ENCODE peak calls at places on chromosomes 2 and 18, in five cellular contexts. P, X, K, H and Y are unnamed samples.

GRCh38 chr2:178397002-178397605 is 53.9 kb downstream of the PRKRA start:
- DNase-seq in P (no peak), X (peak), K (peak), H (no peak), Y (no peak)

GRCh38 chr2:5188636-5189035 is 503.5 kb upstream of the SOX11 start:
- DNase-seq in P (no peak), X (no peak), K (no peak), H (no peak), Y (no peak)

GRCh38 chr2:142876423-142876822 is 1.0 kb upstream of the KYNU start:
- DNase-seq in P (no peak), X (no peak), K (no peak), H (no peak), Y (no peak)

GRCh38 chr2:70904371-70905216 is 31.1 kb upstream of the ATP6V1B1 start:
- DNase-seq in P (no peak), X (no peak), K (no peak), H (no peak), Y (no peak)

GRCh38 chr2:119982506-119982905 is 30.4 kb upstream of the EPB41L5 start:
- DNase-seq in P (no peak), X (no peak), K (no peak), H (no peak), Y (no peak)

GRCh38 chr18:25935356-25935755 is 155.1 kb downstream of the SS18 start:
- DNase-seq in P (no peak), X (no peak), K (no peak), H (no peak), Y (no peak)

GRCh38 chr2:174368691-174369090 is 26.8 kb upstream of the SCRN3 start:
- DNase-seq in P (no peak), X (no peak), K (no peak), H (no peak), Y (no peak)

GRCh38 chr2:189013047-189013446 is 38.9 kb downstream of the COL3A1 start:
- DNase-seq in P (no peak), X (no peak), K (no peak), H (no peak), Y (no peak)

GRCh38 chr18:74617486-74617885 is 19.8 kb downstream of the ZNF407 start:
- DNase-seq in P (no peak), X (no peak), K (no peak), H (no peak), Y (no peak)

GRCh38 chr2:240460781-240461431 is 25.4 kb downstream of the GPC1 start:
- DNase-seq in P (peak), X (no peak), K (no peak), H (no peak), Y (no peak)

GRCh38 chr2:11778923-11779757 is 32.7 kb downstream of the LPIN1 start:
- DNase-seq in P (peak), X (peak), K (peak), H (peak), Y (peak)

GRCh38 chr2:117996525-117996924 is 17.3 kb downstream of the CCDC93 start:
- DNase-seq in P (no peak), X (no peak), K (no peak), H (no peak), Y (no peak)

GRCh38 chr2:31239842-31240198 is 5.9 kb downstream of the EHD3 start:
- DNase-seq in P (no peak), X (no peak), K (peak), H (no peak), Y (no peak)

GRCh38 chr2:31401580-31401979 is 13.0 kb downstream of the XDH start:
- DNase-seq in P (no peak), X (no peak), K (peak), H (no peak), Y (no peak)

GRCh38 chr2:18110222-18110621 is 231.8 kb downstream of the KCNS3 start:
- DNase-seq in P (no peak), X (no peak), K (no peak), H (no peak), Y (no peak)

GRCh38 chr2:223759569-223760430 is 77.6 kb downstream of the AP1S3 start:
- DNase-seq in P (no peak), X (no peak), K (peak), H (no peak), Y (no peak)

GRCh38 chr2:101546376-101547058 is 71.6 kb upstream of the RFX8 start:
- DNase-seq in P (no peak), X (no peak), K (peak), H (no peak), Y (no peak)

GRCh38 chr2:313991-314390 is 26.1 kb upstream of the ALKAL2 start:
- DNase-seq in P (no peak), X (no peak), K (no peak), H (no peak), Y (no peak)

GRCh38 chr2:36416370-36417165 is 61.0 kb downstream of the CRIM1 start:
- DNase-seq in P (peak), X (no peak), K (no peak), H (no peak), Y (no peak)

GRCh38 chr2:10120938-10121574 is 1.5 kb upstream of the RRM2 start:
- DNase-seq in P (no peak), X (peak), K (peak), H (no peak), Y (no peak)

GRCh38 chr2:142868281-142868762 is 9.1 kb upstream of the KYNU start:
- DNase-seq in P (peak), X (no peak), K (no peak), H (peak), Y (peak)

GRCh38 chr2:1450935-1451334 is 37.7 kb downstream of the TPO start:
- DNase-seq in P (no peak), X (no peak), K (no peak), H (no peak), Y (no peak)

GRCh38 chr2:105403785-105404698 is 5.2 kb upstream of the FHL2 start:
- DNase-seq in P (no peak), X (no peak), K (peak), H (no peak), Y (no peak)

GRCh38 chr2:37526323-37526722 is 145.1 kb downstream of the CDC42EP3 start:
- DNase-seq in P (no peak), X (no peak), K (no peak), H (no peak), Y (no peak)
- TF ChIP-seq CTCF in P (no peak), X (no peak), K (no peak), H (no peak), Y (no peak)

GRCh38 chr2:46488389-46488788 is 9.0 kb downstream of the TMEM247 start:
- DNase-seq in P (no peak), X (no peak), K (no peak), H (no peak), Y (no peak)
- TF ChIP-seq CTCF in P (no peak), X (no peak), K (no peak), H (no peak), Y (no peak)

GRCh38 chr2:24617431-24617830 is 126.4 kb downstream of the NCOA1 start:
- DNase-seq in P (no peak), X (no peak), K (no peak), H (no peak), Y (no peak)

GRCh38 chr2:24611626-24612025 is 120.6 kb downstream of the NCOA1 start:
- DNase-seq in P (no peak), X (no peak), K (no peak), H (no peak), Y (no peak)

GRCh38 chr2:24616606-24617005 is 125.6 kb downstream of the NCOA1 start:
- DNase-seq in P (no peak), X (no peak), K (no peak), H (no peak), Y (no peak)

DNA sequence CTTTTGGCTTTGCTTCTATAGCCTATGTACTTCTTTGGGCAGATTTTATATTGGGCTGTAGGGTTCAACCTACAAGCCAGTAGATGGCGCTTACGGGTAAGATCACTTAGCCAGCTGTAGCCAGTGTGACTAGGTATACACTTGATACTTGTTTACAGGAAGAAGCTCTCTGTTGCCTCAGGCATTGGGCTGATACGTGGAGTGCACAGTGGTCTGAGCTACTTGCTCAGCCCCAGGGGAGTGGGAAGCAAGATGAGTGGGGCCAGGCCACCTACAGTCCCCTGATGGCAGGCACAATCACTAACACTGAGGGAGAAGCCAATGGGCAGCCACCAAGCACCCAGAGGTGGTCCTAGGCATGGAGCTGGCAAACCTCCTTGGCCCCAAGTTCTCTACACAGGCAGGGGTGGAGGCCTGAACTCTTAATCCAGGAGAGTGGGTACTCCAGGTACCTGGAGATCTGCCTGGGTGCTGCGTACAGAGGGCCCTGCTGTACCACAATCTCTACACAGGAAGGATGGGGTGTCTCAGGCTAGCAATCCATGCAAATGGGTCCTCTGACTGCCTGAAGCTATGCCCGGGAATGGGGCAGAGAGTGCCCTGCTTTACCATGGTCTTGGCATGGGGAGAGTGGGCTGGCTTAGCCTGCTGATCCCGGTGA is 122.2 kb downstream of the NCOA1 start:
- DNase-seq in P (no peak), X (peak), K (peak), H (no peak), Y (peak)
- TF ChIP-seq CTCF in P (no peak), X (no peak), K (peak), H (no peak), Y (peak)

GRCh38 chr2:15944325-15945017 is 4.1 kb downstream of the MYCN start:
- DNase-seq in P (no peak), X (no peak), K (no peak), H (no peak), Y (no peak)

GRCh38 chr2:15943914-15944313 is 3.6 kb downstream of the MYCN start:
- DNase-seq in P (no peak), X (no peak), K (no peak), H (no peak), Y (no peak)

GRCh38 chr2:15941970-15942710 is 1.8 kb downstream of the MYCN start:
- DNase-seq in P (no peak), X (peak), K (no peak), H (no peak), Y (no peak)

GRCh38 chr2:15942711-15943345 is 2.5 kb downstream of the MYCN start:
- DNase-seq in P (no peak), X (peak), K (no peak), H (no peak), Y (no peak)

GRCh38 chr2:15943378-15943851 is 3.1 kb downstream of the MYCN start:
- DNase-seq in P (no peak), X (peak), K (no peak), H (no peak), Y (no peak)
- TF ChIP-seq CTCF in P (peak), X (no peak), K (no peak), H (no peak), Y (no peak)

DNA sequence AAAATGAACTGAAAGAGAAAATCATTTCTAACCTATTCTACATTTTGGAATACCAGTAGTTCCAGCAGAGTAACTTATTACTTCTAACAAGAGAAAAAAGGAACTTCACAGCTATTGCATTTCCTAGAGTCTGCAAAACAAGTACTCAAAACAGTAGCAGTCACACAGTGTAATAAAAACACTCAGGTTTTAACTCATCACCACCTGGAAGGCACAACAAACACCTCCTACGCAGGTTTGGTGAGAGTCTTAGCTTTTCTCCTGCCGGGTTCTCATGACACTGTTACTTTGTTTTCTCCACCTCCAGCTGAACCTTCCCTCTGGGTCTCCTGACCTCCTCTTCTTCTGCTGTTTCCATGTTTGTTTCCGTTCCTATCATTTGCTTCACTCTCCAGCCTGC is 99.2 kb downstream of the LRRC30 start:
- DNase-seq in P (no peak), X (no peak), K (no peak), H (no peak), Y (no peak)
- TF ChIP-seq CTCF in P (no peak), X (no peak), K (no peak), H (no peak), Y (no peak)

DNA sequence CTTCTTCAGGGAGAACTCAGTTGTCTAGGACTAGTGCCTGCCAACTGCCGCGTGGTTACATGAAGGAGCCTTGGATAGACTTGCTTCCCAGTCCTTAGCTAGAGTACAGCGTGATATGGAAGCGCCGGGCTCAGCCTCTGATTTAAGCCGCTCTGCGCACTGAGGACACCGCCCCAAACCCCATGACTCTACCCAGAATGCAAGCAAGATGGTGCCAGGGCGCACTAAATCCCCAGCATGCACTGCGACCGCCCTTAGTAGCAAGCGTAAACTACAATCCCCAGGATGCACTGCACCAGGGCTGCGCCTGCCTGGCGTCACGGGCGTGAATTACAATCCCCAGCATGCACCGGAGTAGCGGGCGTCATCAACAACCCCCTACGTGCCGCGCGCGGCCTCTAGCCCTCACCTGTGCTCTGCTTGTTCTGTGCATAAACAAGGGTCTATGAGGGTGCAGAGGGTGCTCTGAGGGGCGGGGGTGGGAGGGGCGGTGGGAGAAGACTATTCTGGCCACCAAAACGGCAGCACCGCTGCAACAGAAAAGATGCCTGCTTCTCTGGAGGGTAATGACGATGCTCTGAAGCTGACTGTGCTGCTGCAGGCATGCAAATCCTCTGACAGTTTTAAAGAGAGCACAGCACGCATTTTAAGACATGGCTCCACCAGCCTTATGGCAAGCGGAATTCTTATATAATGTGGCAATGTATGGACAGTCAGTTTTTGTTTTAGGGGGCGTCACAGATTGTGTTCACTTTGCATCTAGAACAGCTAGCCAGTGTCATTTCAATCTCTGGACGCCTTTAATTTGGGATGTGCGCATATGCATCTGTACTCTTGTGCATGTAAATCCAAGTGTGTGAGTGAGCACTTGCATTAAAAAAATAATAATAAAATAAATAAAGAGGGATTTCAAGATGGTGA is 282.5 kb upstream of the MYT1L start:
- DNase-seq in P (peak), X (peak), K (peak), H (peak), Y (peak)
- TF ChIP-seq CTCF in P (no peak), X (no peak), K (no peak), H (no peak), Y (no peak)

DNA sequence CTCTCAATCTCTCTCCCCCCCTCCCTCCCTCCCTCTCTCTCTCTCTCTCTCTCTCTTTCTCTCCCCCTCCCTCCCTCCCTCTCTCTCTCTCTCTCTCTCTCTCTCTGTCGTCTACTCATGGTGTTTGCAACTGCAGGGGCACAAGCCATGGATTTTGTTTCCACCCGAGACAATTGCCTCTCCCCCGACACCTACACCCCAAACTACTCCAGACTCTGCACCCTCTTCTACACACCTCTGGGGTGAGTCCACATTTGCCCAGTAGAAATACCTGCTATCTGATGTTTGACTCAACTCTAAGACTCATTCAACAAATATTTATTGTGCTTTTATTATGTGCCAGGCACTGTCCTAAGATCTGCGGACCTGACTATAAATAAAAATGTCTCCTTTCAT is 93.7 kb downstream of the TMEM17 start:
- DNase-seq in P (no peak), X (no peak), K (peak), H (no peak), Y (peak)
- TF ChIP-seq CTCF in P (no peak), X (no peak), K (no peak), H (no peak), Y (peak)

GRCh38 chr2:112626604-112627059 is 19.1 kb upstream of the SLC20A1 start:
- DNase-seq in P (peak), X (peak), K (peak), H (peak), Y (peak)
- TF ChIP-seq CTCF in P (peak), X (peak), K (peak), H (peak), Y (peak)

GRCh38 chr18:32934201-32934600 is 161.4 kb upstream of the KLHL14 start:
- DNase-seq in P (no peak), X (no peak), K (no peak), H (no peak), Y (no peak)

GRCh38 chr18:32929213-32929612 is 156.4 kb upstream of the KLHL14 start:
- DNase-seq in P (no peak), X (no peak), K (no peak), H (no peak), Y (no peak)

GRCh38 chr18:32930695-32931301 is 158.0 kb upstream of the KLHL14 start:
- DNase-seq in P (no peak), X (peak), K (peak), H (no peak), Y (no peak)
- TF ChIP-seq CTCF in P (no peak), X (peak), K (peak), H (no peak), Y (no peak)

DNA sequence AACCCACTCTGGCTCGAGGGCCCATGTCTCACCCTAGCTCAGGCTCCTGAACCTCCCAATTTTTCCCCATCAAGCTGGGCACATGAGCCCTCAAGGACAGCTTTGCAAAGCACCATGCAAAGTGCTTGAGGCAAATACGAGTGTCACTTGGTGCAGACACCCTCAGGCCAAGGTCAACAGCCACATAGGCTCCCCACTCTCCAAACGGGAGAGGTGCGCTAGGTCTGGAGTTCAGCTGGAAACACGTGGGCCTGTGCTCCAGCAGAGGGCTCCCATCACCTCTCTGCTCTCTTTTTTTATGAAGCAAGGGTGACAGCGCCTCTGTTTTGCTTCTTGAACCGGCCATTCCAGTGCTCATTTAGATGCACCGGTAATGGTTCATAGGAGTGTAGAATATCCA is 11.9 kb upstream of the ARHGAP25 start:
- DNase-seq in P (no peak), X (no peak), K (no peak), H (no peak), Y (no peak)
- TF ChIP-seq CTCF in P (no peak), X (no peak), K (no peak), H (no peak), Y (no peak)